ENCODE peak calls at places on chromosomes 4 and X, in seven cellular contexts. One of them, this sample, is unnamed.

GRCh38 chr4:80184791-80185756 is 12.2 kb upstream of the PRDM8 start:
- DNase-seq in GM12865: no peak
- DNase-seq in stomach: no peak
- DNase-seq in HFF-Myc: no peak
- DNase-seq in K562: no peak
- DNase-seq in endothelial cell: peak
- DNase-seq in heart right ventricle: no peak
- DNase-seq in this sample: no peak

GRCh38 chr4:8038702-8039251 is 99.1 kb upstream of the AFAP1 start:
- DNase-seq in stomach: no peak
- DNase-seq in heart right ventricle: no peak
- DNase-seq in HFF-Myc: no peak
- DNase-seq in endothelial cell: no peak
- DNase-seq in K562: no peak
- DNase-seq in GM12865: no peak
- DNase-seq in this sample: no peak

GRCh38 chrX:142250502-142250901 is 45.4 kb upstream of the MAGEC2 start:
- DNase-seq in K562: no peak
- DNase-seq in endothelial cell: no peak
- DNase-seq in HFF-Myc: no peak
- DNase-seq in heart right ventricle: no peak
- DNase-seq in stomach: no peak
- DNase-seq in GM12865: no peak
- DNase-seq in this sample: no peak

GRCh38 chr4:77872723-77873435 is 10.2 kb downstream of the MRPL1 start:
- DNase-seq in heart right ventricle: no peak
- DNase-seq in GM12865: no peak
- DNase-seq in endothelial cell: no peak
- DNase-seq in HFF-Myc: no peak
- DNase-seq in K562: no peak
- DNase-seq in stomach: no peak
- DNase-seq in this sample: no peak

GRCh38 chr4:107577743-107578142 is 142.3 kb downstream of the PAPSS1 start:
- DNase-seq in stomach: no peak
- DNase-seq in HFF-Myc: no peak
- DNase-seq in heart right ventricle: no peak
- DNase-seq in endothelial cell: no peak
- DNase-seq in GM12865: no peak
- DNase-seq in K562: no peak
- DNase-seq in this sample: no peak

GRCh38 chrX:80184854-80185253 is 170.3 kb downstream of the TBX22 start:
- DNase-seq in endothelial cell: no peak
- DNase-seq in heart right ventricle: no peak
- DNase-seq in HFF-Myc: no peak
- DNase-seq in K562: peak
- DNase-seq in GM12865: no peak
- DNase-seq in stomach: no peak
- DNase-seq in this sample: no peak

GRCh38 chrX:48833531-48834138 is 1.8 kb downstream of the PCSK1N start:
- DNase-seq in HFF-Myc: no peak
- DNase-seq in K562: no peak
- DNase-seq in GM12865: no peak
- DNase-seq in stomach: no peak
- DNase-seq in endothelial cell: no peak
- DNase-seq in heart right ventricle: no peak
- DNase-seq in this sample: no peak

GRCh38 chr4:13522282-13523104 is 21.8 kb downstream of the NKX3-2 start:
- DNase-seq in endothelial cell: no peak
- DNase-seq in K562: peak
- DNase-seq in HFF-Myc: no peak
- DNase-seq in heart right ventricle: no peak
- DNase-seq in stomach: no peak
- DNase-seq in GM12865: no peak
- DNase-seq in this sample: no peak

GRCh38 chrX:7198499-7198898 is 50.5 kb upstream of the PUDP start:
- DNase-seq in GM12865: no peak
- DNase-seq in K562: no peak
- DNase-seq in heart right ventricle: no peak
- DNase-seq in endothelial cell: no peak
- DNase-seq in stomach: no peak
- DNase-seq in HFF-Myc: no peak
- DNase-seq in this sample: no peak

GRCh38 chr4:71186566-71187398 is 152.0 kb upstream of the SLC4A4 start:
- DNase-seq in GM12865: no peak
- DNase-seq in HFF-Myc: no peak
- DNase-seq in heart right ventricle: peak
- DNase-seq in K562: no peak
- DNase-seq in stomach: peak
- DNase-seq in endothelial cell: peak
- DNase-seq in this sample: peak

GRCh38 chr4:4320528-4320927 is 30.5 kb downstream of the ZBTB49 start:
- DNase-seq in endothelial cell: no peak
- DNase-seq in HFF-Myc: no peak
- DNase-seq in stomach: no peak
- DNase-seq in K562: no peak
- DNase-seq in heart right ventricle: no peak
- DNase-seq in GM12865: no peak
- DNase-seq in this sample: no peak

GRCh38 chr4:7513731-7514130 is 79.0 kb upstream of the PSAPL1 start:
- DNase-seq in GM12865: no peak
- DNase-seq in heart right ventricle: no peak
- DNase-seq in stomach: no peak
- DNase-seq in K562: no peak
- DNase-seq in endothelial cell: no peak
- DNase-seq in HFF-Myc: peak
- DNase-seq in this sample: peak

GRCh38 chr4:84171871-84172270 is 327.2 kb downstream of the NKX6-1 start:
- DNase-seq in HFF-Myc: no peak
- DNase-seq in stomach: no peak
- DNase-seq in K562: peak
- DNase-seq in heart right ventricle: no peak
- DNase-seq in GM12865: no peak
- DNase-seq in endothelial cell: no peak
- DNase-seq in this sample: no peak

GRCh38 chr4:99808260-99808857 is 8.3 kb upstream of the DAPP1 start:
- DNase-seq in endothelial cell: peak
- DNase-seq in stomach: peak
- DNase-seq in heart right ventricle: peak
- DNase-seq in HFF-Myc: no peak
- DNase-seq in K562: peak
- DNase-seq in GM12865: peak
- DNase-seq in this sample: peak

GRCh38 chrX:84188320-84188834 is 378 bp upstream of the RPS6KA6 start:
- DNase-seq in GM12865: no peak
- DNase-seq in stomach: peak
- DNase-seq in endothelial cell: peak
- DNase-seq in K562: no peak
- DNase-seq in heart right ventricle: peak
- DNase-seq in HFF-Myc: peak
- DNase-seq in this sample: peak

GRCh38 chr4:5374577-5374976 is 323.3 kb downstream of the STK32B start:
- DNase-seq in GM12865: no peak
- DNase-seq in heart right ventricle: no peak
- DNase-seq in HFF-Myc: no peak
- DNase-seq in stomach: no peak
- DNase-seq in K562: no peak
- DNase-seq in endothelial cell: no peak
- DNase-seq in this sample: no peak

GRCh38 chr4:33323393-33323792 is 2603.2 kb downstream of the PCDH7 start:
- DNase-seq in HFF-Myc: no peak
- DNase-seq in endothelial cell: no peak
- DNase-seq in heart right ventricle: no peak
- DNase-seq in stomach: no peak
- DNase-seq in GM12865: no peak
- DNase-seq in K562: no peak
- DNase-seq in this sample: no peak

GRCh38 chrX:118971552-118971951 is 2.9 kb upstream of the LONRF3 start:
- DNase-seq in K562: no peak
- DNase-seq in GM12865: no peak
- DNase-seq in stomach: no peak
- DNase-seq in endothelial cell: no peak
- DNase-seq in HFF-Myc: no peak
- DNase-seq in heart right ventricle: no peak
- DNase-seq in this sample: no peak

GRCh38 chr4:142262956-142263355 is 583.1 kb downstream of the INPP4B start:
- DNase-seq in endothelial cell: peak
- DNase-seq in heart right ventricle: no peak
- DNase-seq in GM12865: no peak
- DNase-seq in K562: no peak
- DNase-seq in HFF-Myc: no peak
- DNase-seq in stomach: no peak
- DNase-seq in this sample: no peak

GRCh38 chrX:69317721-69318120 is 152.5 kb upstream of the PJA1 start:
- DNase-seq in endothelial cell: no peak
- DNase-seq in K562: no peak
- DNase-seq in GM12865: no peak
- DNase-seq in heart right ventricle: no peak
- DNase-seq in stomach: peak
- DNase-seq in HFF-Myc: no peak
- DNase-seq in this sample: no peak

GRCh38 chrX:67353651-67354370 is 190.0 kb upstream of the AR start:
- DNase-seq in heart right ventricle: no peak
- DNase-seq in stomach: no peak
- DNase-seq in endothelial cell: no peak
- DNase-seq in GM12865: no peak
- DNase-seq in HFF-Myc: no peak
- DNase-seq in K562: no peak
- DNase-seq in this sample: peak

GRCh38 chrX:13719192-13719856 is 15.1 kb downstream of the TRAPPC2 start:
- DNase-seq in K562: no peak
- DNase-seq in GM12865: no peak
- DNase-seq in stomach: no peak
- DNase-seq in endothelial cell: no peak
- DNase-seq in HFF-Myc: no peak
- DNase-seq in heart right ventricle: no peak
- DNase-seq in this sample: no peak
- TF ChIP-seq CTCF in K562: no peak
- TF ChIP-seq CTCF in GM12865: no peak
- TF ChIP-seq CTCF in stomach: no peak
- TF ChIP-seq CTCF in endothelial cell: no peak
- TF ChIP-seq CTCF in HFF-Myc: no peak
- TF ChIP-seq CTCF in heart right ventricle: no peak
- TF ChIP-seq CTCF in this sample: no peak

GRCh38 chr4:175536852-175537453 is 275.1 kb downstream of the GPM6A start:
- DNase-seq in GM12865: peak
- DNase-seq in K562: peak
- DNase-seq in endothelial cell: peak
- DNase-seq in stomach: no peak
- DNase-seq in heart right ventricle: no peak
- DNase-seq in HFF-Myc: peak
- DNase-seq in this sample: peak
- TF ChIP-seq CTCF in GM12865: peak
- TF ChIP-seq CTCF in K562: no peak
- TF ChIP-seq CTCF in endothelial cell: peak
- TF ChIP-seq CTCF in stomach: peak
- TF ChIP-seq CTCF in heart right ventricle: peak
- TF ChIP-seq CTCF in HFF-Myc: peak
- TF ChIP-seq CTCF in this sample: peak

DNA sequence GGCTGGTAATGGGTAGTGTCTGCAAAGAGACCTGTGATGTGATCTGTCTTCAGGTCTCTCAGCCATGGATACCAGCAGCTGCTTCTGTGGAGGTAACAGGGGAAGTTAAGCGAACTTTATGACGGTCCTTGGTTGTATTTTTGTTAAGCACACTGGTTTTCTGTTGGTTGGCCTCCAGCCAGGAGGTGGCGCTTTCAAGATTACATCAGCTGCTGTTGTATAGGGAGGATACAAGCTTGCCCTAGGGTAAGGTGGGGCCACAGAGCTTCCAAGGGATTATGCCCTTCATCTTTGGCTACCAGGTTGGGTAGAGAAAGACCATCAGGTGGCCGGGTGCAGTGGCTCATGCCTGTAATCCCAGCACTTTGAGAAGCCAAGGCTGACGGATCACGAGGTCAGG is 834.2 kb upstream of the GALNTL6 start:
- DNase-seq in stomach: no peak
- DNase-seq in HFF-Myc: no peak
- DNase-seq in GM12865: peak
- DNase-seq in endothelial cell: no peak
- DNase-seq in K562: no peak
- DNase-seq in heart right ventricle: no peak
- DNase-seq in this sample: no peak
- TF ChIP-seq CTCF in stomach: no peak
- TF ChIP-seq CTCF in HFF-Myc: no peak
- TF ChIP-seq CTCF in GM12865: no peak
- TF ChIP-seq CTCF in endothelial cell: no peak
- TF ChIP-seq CTCF in K562: no peak
- TF ChIP-seq CTCF in heart right ventricle: no peak
- TF ChIP-seq CTCF in this sample: no peak

GRCh38 chr4:48640699-48641098 is 139.4 kb downstream of the FRYL start:
- DNase-seq in endothelial cell: no peak
- DNase-seq in GM12865: no peak
- DNase-seq in K562: no peak
- DNase-seq in HFF-Myc: no peak
- DNase-seq in stomach: no peak
- DNase-seq in heart right ventricle: no peak
- DNase-seq in this sample: no peak

GRCh38 chr4:48641401-48641800 is 138.7 kb downstream of the FRYL start:
- DNase-seq in endothelial cell: no peak
- DNase-seq in GM12865: no peak
- DNase-seq in HFF-Myc: no peak
- DNase-seq in K562: no peak
- DNase-seq in stomach: no peak
- DNase-seq in heart right ventricle: no peak
- DNase-seq in this sample: no peak

GRCh38 chr4:48640225-48640624 is 139.9 kb downstream of the FRYL start:
- DNase-seq in heart right ventricle: no peak
- DNase-seq in GM12865: no peak
- DNase-seq in K562: no peak
- DNase-seq in stomach: no peak
- DNase-seq in endothelial cell: no peak
- DNase-seq in HFF-Myc: no peak
- DNase-seq in this sample: no peak

GRCh38 chr4:48645225-48645794 is 134.8 kb downstream of the FRYL start:
- DNase-seq in GM12865: no peak
- DNase-seq in endothelial cell: no peak
- DNase-seq in K562: no peak
- DNase-seq in stomach: no peak
- DNase-seq in HFF-Myc: no peak
- DNase-seq in heart right ventricle: no peak
- DNase-seq in this sample: peak

DNA sequence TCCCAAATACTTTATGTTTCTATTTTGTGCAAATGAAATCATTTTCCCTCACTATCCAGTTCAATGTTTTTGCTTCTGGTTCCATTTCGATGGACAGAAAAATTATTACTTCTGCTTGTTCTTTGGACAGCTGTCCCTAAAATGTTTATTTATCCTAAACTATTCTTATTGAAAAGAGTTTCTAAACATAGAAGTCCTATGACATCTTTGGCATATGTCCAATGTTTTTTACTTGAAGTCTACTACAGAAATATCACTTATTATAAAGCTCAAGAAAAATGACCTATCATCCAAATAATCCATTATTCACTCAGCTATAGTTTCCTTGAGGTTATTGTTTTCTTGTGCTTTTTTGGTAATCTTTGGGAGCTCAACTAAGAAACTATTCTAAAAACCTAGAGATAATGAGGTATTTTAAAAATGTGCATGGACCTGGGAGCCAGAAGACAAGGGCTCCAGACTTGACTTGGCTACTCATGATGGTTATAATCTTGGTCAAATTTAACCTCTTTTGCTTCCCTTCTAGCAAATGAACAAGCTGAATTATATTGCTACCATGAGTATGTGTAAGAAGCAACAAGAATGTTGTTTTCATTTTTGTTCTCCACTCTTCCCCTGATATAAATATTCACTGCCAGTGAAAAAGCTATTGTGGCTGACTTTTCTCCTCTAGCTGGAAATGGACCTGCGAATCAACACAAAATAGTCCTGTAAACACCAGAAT is 137.5 kb downstream of the FRYL start:
- DNase-seq in HFF-Myc: no peak
- DNase-seq in K562: no peak
- DNase-seq in endothelial cell: no peak
- DNase-seq in heart right ventricle: no peak
- DNase-seq in GM12865: no peak
- DNase-seq in stomach: no peak
- DNase-seq in this sample: peak
- TF ChIP-seq CTCF in HFF-Myc: no peak
- TF ChIP-seq CTCF in K562: no peak
- TF ChIP-seq CTCF in endothelial cell: no peak
- TF ChIP-seq CTCF in heart right ventricle: no peak
- TF ChIP-seq CTCF in GM12865: no peak
- TF ChIP-seq CTCF in stomach: no peak
- TF ChIP-seq CTCF in this sample: no peak

This sample was measured in AG10803.